ENCODE peak calls at places on chromosomes 12 and 14, in ten cellular contexts. M, X, H, S, U, O, J, N, B and Q are unnamed samples. For H3K27me3, the result is how much of the 10 kb centered on the place peaks cover.

GRCh38 chr14:61335049-61335448 is 13.7 kb downstream of the PRKCH start:
- DNase-seq in X (no peak), J (no peak), M (no peak), H (no peak), O (no peak), S (no peak), B (no peak), N (no peak), U (no peak), Q (no peak)

GRCh38 chr12:27780612-27781408 is 774 bp upstream of the MANSC4 start:
- DNase-seq in N (no peak), U (peak), O (peak), H (peak), S (peak), M (no peak), J (peak), B (peak), X (peak), Q (peak)

GRCh38 chr14:26963696-26964095 is 365.9 kb upstream of the NOVA1 start:
- DNase-seq in J (peak), U (no peak), H (no peak), O (peak), S (no peak), B (no peak), N (no peak), X (no peak), M (no peak), Q (no peak)

GRCh38 chr12:51678086-51678724 is 87.2 kb downstream of the SCN8A start:
- DNase-seq in M (no peak), X (no peak), S (peak), B (peak), U (no peak), N (no peak), H (peak), O (peak), J (no peak), Q (no peak)

GRCh38 chr14:104423224-104423681 is 156.3 kb upstream of the C14orf180 start:
- DNase-seq in S (no peak), H (no peak), U (no peak), X (no peak), B (no peak), N (no peak), M (peak), J (no peak), O (no peak), Q (no peak)

GRCh38 chr12:14326699-14327098 is 38.8 kb upstream of the ATF7IP start:
- DNase-seq in N (no peak), M (no peak), X (no peak), O (no peak), U (no peak), B (peak), H (no peak), J (no peak), S (no peak), Q (no peak)

GRCh38 chr14:79375336-79375735 is 836.0 kb downstream of the DIO2 start:
- DNase-seq in M (no peak), H (no peak), N (no peak), U (peak), J (no peak), B (no peak), S (no peak), X (no peak), O (no peak), Q (no peak)

GRCh38 chr12:130192667-130193345 is 30.5 kb downstream of the FZD10 start:
- DNase-seq in M (no peak), X (no peak), J (no peak), U (no peak), N (no peak), O (no peak), S (no peak), H (peak), B (no peak), Q (no peak)

GRCh38 chr12:53844989-53845836 is 93.4 kb upstream of the HOXC13 start:
- DNase-seq in J (no peak), H (peak), O (no peak), N (no peak), U (no peak), X (no peak), S (no peak), B (no peak), M (no peak), Q (no peak)

GRCh38 chr14:103695331-103696026 is 19.8 kb downstream of the XRCC3 start:
- DNase-seq in H (no peak), J (no peak), B (no peak), N (no peak), O (no peak), M (peak), S (no peak), U (no peak), X (no peak), Q (no peak)

GRCh38 chr14:49240383-49240782 is 345.8 kb downstream of the RPS29 start:
- DNase-seq in H (no peak), N (no peak), U (no peak), B (no peak), X (no peak), J (no peak), M (no peak), O (no peak), S (no peak), Q (no peak)

GRCh38 chr12:92442782-92443181 is 260.0 kb upstream of the PLEKHG7 start:
- DNase-seq in U (no peak), N (no peak), H (no peak), J (no peak), O (no peak), B (no peak), S (no peak), X (no peak), M (no peak), Q (no peak)

GRCh38 chr12:2548095-2548494 is 246.7 kb upstream of the FKBP4 start:
- DNase-seq in O (no peak), M (peak), X (no peak), J (no peak), N (no peak), U (no peak), H (peak), S (no peak), B (no peak), Q (no peak)

GRCh38 chr12:118136559-118137003 is 657 bp downstream of the PEBP1 start:
- DNase-seq in B (peak), S (peak), X (peak), U (peak), H (peak), M (peak), O (peak), N (peak), J (peak), Q (peak)

GRCh38 chr14:65444230-65444629 is 31.7 kb downstream of the FUT8 start:
- DNase-seq in J (no peak), X (no peak), U (no peak), M (no peak), O (no peak), B (no peak), S (no peak), H (no peak), N (no peak), Q (no peak)

GRCh38 chr14:60212503-60213371 is 36.3 kb upstream of the PPM1A start:
- DNase-seq in O (no peak), J (no peak), U (no peak), S (no peak), H (no peak), N (no peak), X (no peak), B (no peak), M (no peak), Q (no peak)

GRCh38 chr14:75702606-75703261 is 41.7 kb downstream of the TTLL5 start:
- DNase-seq in S (no peak), H (no peak), M (no peak), X (no peak), U (no peak), J (peak), N (no peak), B (no peak), O (peak), Q (peak)

GRCh38 chr12:106112094-106112822 is 26.5 kb downstream of the NUAK1 start:
- DNase-seq in J (no peak), O (no peak), X (no peak), M (no peak), H (no peak), S (no peak), B (no peak), U (no peak), N (peak), Q (no peak)

GRCh38 chr14:66225337-66225736 is 260.8 kb upstream of the CCDC196 start:
- DNase-seq in B (no peak), O (no peak), H (no peak), N (no peak), U (no peak), S (no peak), M (no peak), J (no peak), X (no peak), Q (no peak)

GRCh38 chr12:125861299-125862281 is 796.4 kb downstream of the AACS start:
- DNase-seq in O (peak), N (peak), B (no peak), H (no peak), J (peak), X (no peak), M (peak), S (peak), U (no peak), Q (peak)

GRCh38 chr12:53951577-53952334 is 2.9 kb upstream of the HOXC12 start:
- DNase-seq in B (no peak), S (no peak), N (peak), O (no peak), H (no peak), U (no peak), J (peak), X (no peak), M (peak), Q (no peak)

GRCh38 chr12:124508323-124509096 is 58.9 kb downstream of the NCOR2 start:
- DNase-seq in N (peak), H (no peak), O (no peak), B (no peak), S (no peak), J (peak), X (no peak), M (no peak), U (no peak), Q (no peak)

GRCh38 chr12:65838330-65838976 is 14.2 kb downstream of the HMGA2 start:
- DNase-seq in O (no peak), B (no peak), S (no peak), U (no peak), X (no peak), J (no peak), N (no peak), H (no peak), M (no peak), Q (no peak)

GRCh38 chr12:16352481-16352880 is 5.0 kb downstream of the MGST1 start:
- DNase-seq in B (no peak), X (no peak), N (no peak), O (no peak), H (peak), S (no peak), J (no peak), U (no peak), M (no peak), Q (no peak)

GRCh38 chr14:35747379-35747778 is 61.7 kb downstream of the RALGAPA1 start:
- DNase-seq in N (no peak), O (no peak), B (no peak), H (no peak), S (no peak), J (no peak), M (no peak), U (no peak), X (no peak), Q (no peak)

GRCh38 chr14:102849522-102850379 is 72.5 kb downstream of the TRAF3 start:
- DNase-seq in X (no peak), J (no peak), O (no peak), M (no peak), S (peak), B (no peak), U (peak), N (no peak), H (no peak), Q (peak)

GRCh38 chr14:21267886-21268611 is 1.2 kb downstream of the HNRNPC start:
- DNase-seq in N (no peak), H (no peak), B (no peak), U (no peak), M (no peak), J (no peak), O (peak), S (no peak), X (no peak), Q (no peak)

GRCh38 chr12:13390381-13390856 is 193.9 kb downstream of the EMP1 start:
- DNase-seq in N (peak), B (peak), X (no peak), S (peak), J (peak), U (peak), O (peak), M (peak), H (no peak), Q (peak)

GRCh38 chr14:91215381-91215780 is 29.1 kb downstream of the GPR68 start:
- DNase-seq in B (no peak), X (no peak), S (no peak), J (no peak), O (no peak), N (no peak), U (no peak), M (peak), H (no peak), Q (no peak)

GRCh38 chr14:91214306-91214705 is 30.2 kb downstream of the GPR68 start:
- DNase-seq in N (no peak), X (no peak), S (no peak), M (no peak), B (no peak), O (no peak), H (no peak), U (no peak), J (no peak), Q (no peak)

GRCh38 chr14:91219505-91220389 is 24.8 kb downstream of the GPR68 start:
- DNase-seq in H (no peak), X (no peak), N (no peak), M (peak), J (no peak), O (no peak), B (no peak), U (no peak), S (no peak), Q (peak)

GRCh38 chr14:91218041-91218440 is 26.5 kb downstream of the GPR68 start:
- DNase-seq in U (no peak), X (no peak), S (no peak), M (no peak), B (no peak), H (no peak), O (no peak), J (no peak), N (no peak), Q (no peak)

DNA sequence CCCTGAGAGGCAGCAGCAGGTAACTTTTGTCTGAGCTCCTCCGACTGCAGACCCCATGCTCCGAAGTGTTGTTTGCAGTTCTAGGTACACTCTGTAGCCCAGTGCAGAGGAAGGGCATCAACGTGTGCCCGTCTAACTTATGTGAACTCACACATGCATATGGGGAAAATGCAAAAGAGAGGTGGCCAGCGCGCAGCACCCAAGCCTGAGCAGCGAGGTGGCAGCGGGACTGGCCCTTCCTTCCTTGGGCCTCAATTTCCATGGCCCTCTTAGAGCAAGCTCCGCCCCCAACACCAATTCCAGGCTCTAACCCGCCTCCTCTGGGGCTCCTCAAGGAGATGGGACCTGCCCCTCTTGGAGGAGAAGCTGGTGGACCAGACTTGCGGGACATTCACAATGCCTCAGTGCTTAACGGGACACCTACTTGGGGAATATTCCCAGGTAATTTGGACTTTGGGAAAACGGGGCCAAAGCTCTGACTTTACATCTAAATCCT is 27.7 kb downstream of the GPR68 start:
- DNase-seq in J (no peak), B (no peak), U (no peak), X (no peak), M (peak), O (no peak), N (no peak), S (no peak), H (no peak), Q (no peak)
- TF ChIP-seq CTCF in J (no peak), B (no peak), U (no peak), X (no peak), M (no peak), O (no peak), N (no peak), S (no peak), H (no peak), Q (no peak)

GRCh38 chr12:55467836-55468235 is 2.1 kb downstream of the OR6C70 start:
- DNase-seq in B (no peak), H (no peak), U (no peak), M (no peak), J (no peak), S (no peak), N (no peak), X (no peak), O (no peak), Q (no peak)
- H3K27me3 ChIP-seq in B (under half), H (under half), U (under half), M (under half), J (under half), S (under half), N (under half), X (under half), O (under half), Q (under half)

GRCh38 chr12:89335452-89336244 is 16.7 kb downstream of the DUSP6 start:
- DNase-seq in N (no peak), U (no peak), J (no peak), B (no peak), X (no peak), M (no peak), H (no peak), S (no peak), O (no peak), Q (no peak)
- TF ChIP-seq CTCF in N (no peak), U (no peak), J (no peak), B (no peak), X (no peak), M (no peak), H (no peak), S (no peak), O (no peak), Q (no peak)

GRCh38 chr14:38252066-38252710 is 3.7 kb downstream of the CLEC14A start:
- DNase-seq in S (no peak), N (no peak), B (no peak), U (no peak), O (no peak), X (no peak), J (no peak), H (no peak), M (no peak), Q (no peak)
- H3K27me3 ChIP-seq in S (under half), N (under half), B (under half), U (under half), O (under half), X (under half), J (under half), H (under half), M (under half), Q (under half)

DNA sequence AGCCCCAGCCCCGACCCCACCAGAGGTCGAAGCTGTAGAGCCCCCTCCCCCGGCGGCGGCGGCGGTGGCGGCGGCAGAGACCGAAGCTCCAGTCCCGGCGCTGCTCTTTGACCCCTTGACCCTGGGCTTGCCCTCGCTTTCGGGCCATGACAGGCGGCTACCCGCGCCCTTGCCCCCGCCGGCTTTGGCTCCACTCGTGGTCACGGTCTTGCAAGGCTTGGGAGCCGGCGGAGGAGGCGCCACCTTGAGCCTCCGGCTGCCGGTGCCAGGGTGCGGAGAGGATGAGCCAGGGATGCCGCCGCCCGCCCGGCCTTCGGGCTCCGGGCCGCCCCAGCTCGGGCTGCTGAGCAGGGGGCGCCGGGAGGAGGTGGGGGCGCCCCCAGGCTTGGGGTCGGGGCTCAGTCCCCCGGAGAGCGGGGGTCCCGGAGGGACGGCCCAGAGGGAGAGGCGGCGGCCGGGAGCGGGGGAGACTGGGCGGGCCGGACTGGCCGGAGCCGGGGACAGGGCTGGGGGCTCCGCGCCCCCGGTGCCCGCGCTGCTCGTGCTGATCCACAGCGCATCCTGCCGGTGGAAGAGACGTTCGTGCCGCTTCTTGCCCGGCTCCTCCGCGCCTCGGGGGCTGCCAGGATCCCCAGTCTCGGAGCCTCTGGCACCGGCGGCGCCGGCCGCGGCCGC is 938 bp downstream of the AGAP2 start:
- DNase-seq in J (no peak), M (no peak), O (no peak), X (no peak), S (no peak), B (no peak), H (peak), N (no peak), U (peak), Q (no peak)
- TF ChIP-seq CTCF in J (no peak), M (no peak), O (peak), X (no peak), S (no peak), B (peak), H (peak), N (peak), U (peak), Q (no peak)

DNA sequence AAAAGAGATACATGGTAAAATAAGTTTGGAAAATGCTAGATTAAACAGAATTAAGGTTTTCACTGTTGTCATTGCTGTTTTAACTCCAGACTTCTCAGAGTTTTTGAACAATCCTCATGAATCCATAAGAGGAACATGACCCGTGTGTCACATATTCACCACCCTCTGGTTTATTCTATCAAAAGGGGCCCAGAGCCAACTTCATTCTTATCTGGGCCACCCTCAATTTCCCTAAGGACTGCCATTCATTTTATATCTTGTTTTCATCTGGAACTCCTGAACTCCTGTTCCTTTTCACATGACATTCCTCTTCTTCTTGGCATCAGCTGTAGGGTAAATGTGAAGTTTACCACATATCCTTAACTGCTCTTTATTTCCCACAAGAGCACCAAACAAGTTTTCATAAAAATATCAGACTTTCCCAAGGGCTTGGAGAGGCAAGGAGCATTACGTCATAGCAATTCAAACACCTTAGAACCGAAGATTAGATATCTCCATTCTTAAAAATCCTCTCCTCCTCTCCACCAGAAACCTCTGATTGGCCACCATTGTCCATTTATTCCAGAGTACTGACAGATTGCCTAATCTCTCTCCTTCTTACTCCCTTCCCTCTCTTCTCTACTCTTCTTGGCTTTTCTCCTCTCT is 225.2 kb downstream of the SEC23A start:
- DNase-seq in O (no peak), B (no peak), U (no peak), S (no peak), M (no peak), J (no peak), X (no peak), H (no peak), N (no peak), Q (no peak)
- H3K27me3 ChIP-seq in O (under half), B (under half), U (under half), S (under half), M (under half), J (under half), X (under half), H (under half), N (under half), Q (under half)